ENCODE peak calls at places on chromosomes 13 and 19, in five cellular contexts. One of them, this sample, is unnamed.

GRCh38 chr19:39167461-39168257 is 29.1 kb upstream of the NCCRP1 start:
- DNase-seq in cardiac muscle cell: no peak
- DNase-seq in ecto neural progenitor cell: no peak
- DNase-seq in right lobe of liver: no peak
- DNase-seq in stimulated activated CD4-positive, alpha-beta T cell treated with anti-CD3 and anti-CD28 coated beads, TNF-alpha, amount 100 ng/mL, for 24 hours: no peak
- DNase-seq in this sample: no peak

GRCh38 chr13:78228211-78228610 is 309.6 kb upstream of the EDNRB start:
- DNase-seq in stimulated activated CD4-positive, alpha-beta T cell treated with anti-CD3 and anti-CD28 coated beads, TNF-alpha, amount 100 ng/mL, for 24 hours: no peak
- DNase-seq in right lobe of liver: no peak
- DNase-seq in cardiac muscle cell: peak; percentile 30
- DNase-seq in ecto neural progenitor cell: no peak
- DNase-seq in this sample: no peak

GRCh38 chr19:30107351-30107750 is 165.3 kb downstream of the URI1 start:
- DNase-seq in right lobe of liver: no peak
- DNase-seq in cardiac muscle cell: no peak
- DNase-seq in stimulated activated CD4-positive, alpha-beta T cell treated with anti-CD3 and anti-CD28 coated beads, TNF-alpha, amount 100 ng/mL, for 24 hours: no peak
- DNase-seq in ecto neural progenitor cell: no peak
- DNase-seq in this sample: no peak

GRCh38 chr13:101624210-101624922 is 171.9 kb downstream of the ITGBL1 start:
- DNase-seq in right lobe of liver: no peak
- DNase-seq in stimulated activated CD4-positive, alpha-beta T cell treated with anti-CD3 and anti-CD28 coated beads, TNF-alpha, amount 100 ng/mL, for 24 hours: no peak
- DNase-seq in ecto neural progenitor cell: no peak
- DNase-seq in cardiac muscle cell: no peak
- DNase-seq in this sample: peak; percentile 21

GRCh38 chr13:88649855-88650254 is 978.7 kb downstream of the SLITRK5 start:
- DNase-seq in right lobe of liver: no peak
- DNase-seq in ecto neural progenitor cell: no peak
- DNase-seq in cardiac muscle cell: no peak
- DNase-seq in stimulated activated CD4-positive, alpha-beta T cell treated with anti-CD3 and anti-CD28 coated beads, TNF-alpha, amount 100 ng/mL, for 24 hours: no peak
- DNase-seq in this sample: no peak

GRCh38 chr19:738509-739128 is 12.3 kb upstream of the MISP start:
- DNase-seq in stimulated activated CD4-positive, alpha-beta T cell treated with anti-CD3 and anti-CD28 coated beads, TNF-alpha, amount 100 ng/mL, for 24 hours: no peak
- DNase-seq in cardiac muscle cell: no peak
- DNase-seq in ecto neural progenitor cell: no peak
- DNase-seq in right lobe of liver: no peak
- DNase-seq in this sample: no peak

GRCh38 chr19:6276447-6276846 is 3.3 kb downstream of the MLLT1 start:
- DNase-seq in ecto neural progenitor cell: no peak
- DNase-seq in cardiac muscle cell: peak; percentile 88
- DNase-seq in right lobe of liver: no peak
- DNase-seq in stimulated activated CD4-positive, alpha-beta T cell treated with anti-CD3 and anti-CD28 coated beads, TNF-alpha, amount 100 ng/mL, for 24 hours: no peak
- DNase-seq in this sample: no peak

GRCh38 chr13:66775196-66775595 is 454.9 kb downstream of the PCDH9 start:
- DNase-seq in cardiac muscle cell: no peak
- DNase-seq in ecto neural progenitor cell: no peak
- DNase-seq in right lobe of liver: no peak
- DNase-seq in stimulated activated CD4-positive, alpha-beta T cell treated with anti-CD3 and anti-CD28 coated beads, TNF-alpha, amount 100 ng/mL, for 24 hours: no peak
- DNase-seq in this sample: no peak

GRCh38 chr19:8988204-8988603 is 22.0 kb downstream of the MUC16 start:
- DNase-seq in right lobe of liver: no peak
- DNase-seq in ecto neural progenitor cell: no peak
- DNase-seq in stimulated activated CD4-positive, alpha-beta T cell treated with anti-CD3 and anti-CD28 coated beads, TNF-alpha, amount 100 ng/mL, for 24 hours: peak; percentile 14
- DNase-seq in cardiac muscle cell: no peak
- DNase-seq in this sample: no peak